ENCODE peak calls at places on chromosomes 2 and 18, in five cellular contexts. M is H7, I is GM19239, B is adrenal gland, D is ACHN. T is an unnamed sample.

GRCh38 chr2:1858733-1859132 is 114.4 kb upstream of the PXDN start:
- DNase-seq in I (no peak), D (no peak), M (no peak), B (no peak), T (no peak)

GRCh38 chr2:105385703-105386540 is 12.9 kb downstream of the FHL2 start:
- DNase-seq in M (no peak), D (no peak), B (no peak), I (no peak), T (no peak)

GRCh38 chr2:17166506-17166905 is 351.7 kb downstream of the RAD51AP2 start:
- DNase-seq in I (no peak), M (no peak), B (no peak), D (no peak), T (no peak)

GRCh38 chr2:3042601-3043585 is 334.7 kb downstream of the EIPR1 start:
- DNase-seq in B (no peak), I (no peak), D (no peak), M (no peak), T (peak; percentile 6)

GRCh38 chr2:134391751-134392160 is 137.9 kb downstream of the MGAT5 start:
- DNase-seq in B (no peak), D (no peak), M (no peak), I (no peak), T (no peak)

GRCh38 chr2:194826241-194826640 is 830.8 kb upstream of the SLC39A10 start:
- DNase-seq in I (no peak), B (no peak), D (peak; percentile 30), M (no peak), T (no peak)

GRCh38 chr18:1914489-1914888 is 656.8 kb downstream of the METTL4 start:
- DNase-seq in I (no peak), M (no peak), D (peak; percentile 19), B (no peak), T (peak; percentile 34)

GRCh38 chr2:147649963-147650362 is 194.9 kb upstream of the ACVR2A start:
- DNase-seq in D (no peak), M (no peak), I (no peak), B (no peak), T (no peak)

GRCh38 chr2:128485761-128486639 is 167.3 kb upstream of the HS6ST1 start:
- DNase-seq in D (no peak), I (no peak), B (no peak), M (peak; percentile 54), T (no peak)

GRCh38 chr2:216520156-216520555 is 21.5 kb downstream of the RPL37A start:
- DNase-seq in I (no peak), D (no peak), B (no peak), M (no peak), T (no peak)

GRCh38 chr2:201795608-201796477 is 10.5 kb upstream of the CDK15 start:
- DNase-seq in B (peak; percentile 22), D (peak; percentile 80), M (peak; percentile 85), I (no peak), T (peak; percentile 68)

GRCh38 chr2:113281920-113282746 is 3.4 kb upstream of the PAX8 start:
- DNase-seq in I (no peak), D (peak; percentile 48), B (no peak), M (no peak), T (no peak)

T was measured in SK-MEL-5.